ENCODE peak calls at places on chromosomes 4 and X, in five cellular contexts. M, H, Q, E and U are unnamed samples.

GRCh38 chr4:2964077-2964471 is 703 bp downstream of the GRK4 start:
- DNase-seq in M (no peak), H (no peak), E (no peak), Q (no peak), U (no peak)

GRCh38 chrX:47752685-47753084 is 84.0 kb upstream of the ZNF81 start:
- DNase-seq in H (no peak), Q (no peak), M (no peak), E (no peak), U (no peak)

GRCh38 chr4:36753048-36753447 is 471.6 kb downstream of the DTHD1 start:
- DNase-seq in E (no peak), M (no peak), Q (no peak), H (no peak), U (no peak)

GRCh38 chrX:24890677-24891076 is 125.1 kb downstream of the ARX start:
- DNase-seq in E (no peak), Q (no peak), M (no peak), H (no peak), U (no peak)

GRCh38 chrX:123173833-123174232 is 10.2 kb upstream of the GRIA3 start:
- DNase-seq in H (no peak), M (no peak), Q (no peak), E (no peak), U (no peak)

GRCh38 chr4:100208459-100208858 is 18.2 kb upstream of the DDIT4L start:
- DNase-seq in Q (no peak), E (no peak), M (no peak), H (no peak), U (no peak)

GRCh38 chr4:22190855-22191254 is 242.3 kb upstream of the KCNIP4 start:
- DNase-seq in H (no peak), E (no peak), M (no peak), Q (peak; percentile 17), U (no peak)

GRCh38 chrX:71671043-71671829 is 3.9 kb downstream of the LOC101059915 start:
- DNase-seq in Q (no peak), E (no peak), H (no peak), M (no peak), U (no peak)

GRCh38 chr4:183763990-183764754 is 105.1 kb downstream of the TRAPPC11 start:
- DNase-seq in H (no peak), Q (no peak), E (no peak), M (no peak), U (no peak)

GRCh38 chrX:64377753-64378152 is 17.5 kb downstream of the MTMR8 start:
- DNase-seq in M (no peak), E (no peak), H (no peak), Q (no peak), U (no peak)

GRCh38 chr4:176717237-176717636 is 75.5 kb downstream of the VEGFC start:
- DNase-seq in E (no peak), M (no peak), H (no peak), Q (no peak), U (no peak)

GRCh38 chr4:81606166-81606565 is 134.5 kb upstream of the RASGEF1B start:
- DNase-seq in E (no peak), Q (no peak), M (no peak), H (no peak), U (no peak)

GRCh38 chr4:81605278-81605677 is 133.6 kb upstream of the RASGEF1B start:
- DNase-seq in M (no peak), E (no peak), H (no peak), Q (no peak), U (no peak)

GRCh38 chr4:81602853-81603252 is 131.1 kb upstream of the RASGEF1B start:
- DNase-seq in Q (no peak), M (no peak), E (no peak), H (no peak), U (no peak)

GRCh38 chr4:81606796-81607550 is 135.3 kb upstream of the RASGEF1B start:
- DNase-seq in M (no peak), Q (no peak), H (no peak), E (no peak), U (no peak)

GRCh38 chr4:81604683-81605082 is 133.0 kb upstream of the RASGEF1B start:
- DNase-seq in Q (no peak), H (no peak), M (no peak), E (no peak), U (no peak)
- TF ChIP-seq CTCF in Q (no peak), H (no peak), M (no peak), E (no peak), U (no peak)

GRCh38 chrX:131063613-131064012 is 5.5 kb downstream of the ARHGAP36 start:
- DNase-seq in E (no peak), H (no peak), Q (no peak), M (no peak), U (no peak)
- TF ChIP-seq CTCF in E (peak; percentile 58), H (no peak), Q (no peak), M (no peak), U (peak; percentile 22)

GRCh38 chr4:105630670-105631655 is 77.5 kb downstream of the INTS12 start:
- DNase-seq in E (no peak), M (no peak), H (no peak), Q (no peak), U (no peak)

GRCh38 chr4:105634402-105634801 is 74.1 kb downstream of the INTS12 start:
- DNase-seq in E (no peak), M (no peak), Q (no peak), H (no peak), U (no peak)

GRCh38 chr4:105632599-105632998 is 75.9 kb downstream of the INTS12 start:
- DNase-seq in M (no peak), Q (no peak), E (no peak), H (no peak), U (no peak)

GRCh38 chr4:105633241-105633640 is 75.2 kb downstream of the INTS12 start:
- DNase-seq in H (no peak), Q (no peak), E (no peak), M (no peak), U (no peak)

GRCh38 chr4:105631818-105632400 is 76.6 kb downstream of the INTS12 start:
- DNase-seq in Q (no peak), M (no peak), E (no peak), H (no peak), U (no peak)
- TF ChIP-seq CTCF in Q (no peak), M (peak; percentile 64), E (no peak), H (peak; percentile 35), U (no peak)

GRCh38 chrX:109873576-109873975 is 129.3 kb upstream of the TMEM164 start:
- DNase-seq in H (no peak), M (no peak), E (no peak), Q (no peak), U (no peak)

GRCh38 chrX:109874548-109874947 is 128.4 kb upstream of the TMEM164 start:
- DNase-seq in M (no peak), E (no peak), H (no peak), Q (no peak), U (no peak)

GRCh38 chrX:109872021-109872730 is 130.7 kb upstream of the TMEM164 start:
- DNase-seq in H (no peak), M (no peak), Q (no peak), E (no peak), U (no peak)

GRCh38 chrX:109873983-109874382 is 128.9 kb upstream of the TMEM164 start:
- DNase-seq in M (no peak), H (no peak), E (no peak), Q (no peak), U (no peak)

GRCh38 chrX:109871489-109871888 is 131.4 kb upstream of the TMEM164 start:
- DNase-seq in H (no peak), Q (no peak), E (no peak), M (no peak), U (no peak)
- TF ChIP-seq CTCF in H (no peak), Q (no peak), E (no peak), M (no peak), U (no peak)